ENCODE peak calls at places on chromosomes 16 and 17, in four cellular contexts. Q is A549, G is HCT116, L is gastrocnemius medialis. S is an unnamed sample.

GRCh38 chr16:54286330-54287017 is at the start of gene IRX3:
- DNase-seq in G (peak), Q (peak), L (peak), S (peak)

GRCh38 chr17:29959658-29960337 is 18.4 kb downstream of the EFCAB5 start:
- DNase-seq in L (no peak), G (no peak), Q (no peak), S (no peak)

GRCh38 chr16:47727131-47727530 is 266.0 kb downstream of the PHKB start:
- DNase-seq in G (no peak), Q (no peak), L (no peak), S (no peak)

GRCh38 chr17:34670618-34671017 is 91.2 kb downstream of the TMEM132E start:
- DNase-seq in L (no peak), G (no peak), Q (no peak), S (no peak)

GRCh38 chr16:35744084-35744483 is 2284.7 kb downstream of the TP53TG3F start:
- DNase-seq in L (no peak), Q (no peak), G (no peak), S (no peak)

GRCh38 chr16:75379911-75380847 is 53.1 kb downstream of the CFDP1 start:
- DNase-seq in Q (no peak), G (no peak), L (no peak), S (no peak)

GRCh38 chr16:51237861-51238378 is 86.8 kb upstream of the SALL1 start:
- DNase-seq in Q (no peak), L (no peak), G (no peak), S (no peak)

GRCh38 chr16:74608381-74608780 is 1.5 kb upstream of the GLG1 start:
- DNase-seq in G (no peak), Q (no peak), L (no peak), S (no peak)

GRCh38 chr16:46649571-46649970 is 28.4 kb upstream of the SHCBP1 start:
- DNase-seq in Q (no peak), G (no peak), L (peak), S (no peak)

GRCh38 chr16:50547340-50547865 is 793 bp upstream of the NKD1 start:
- DNase-seq in Q (peak), G (peak), L (no peak), S (peak)

GRCh38 chr17:73247728-73248127 is 14.0 kb downstream of the CPSF4L start:
- DNase-seq in G (no peak), L (no peak), Q (no peak), S (no peak)

GRCh38 chr16:2158262-2158638 is 2.7 kb downstream of the TRAF7 start:
- DNase-seq in G (no peak), Q (no peak), L (no peak), S (no peak)

GRCh38 chr17:39144414-39144813 is 7.0 kb downstream of the PLXDC1 start:
- DNase-seq in Q (no peak), G (no peak), L (peak), S (peak)

GRCh38 chr17:76381633-76382304 is 2.6 kb upstream of the SPHK1 start:
- DNase-seq in L (no peak), Q (no peak), G (no peak), S (no peak)

GRCh38 chr17:67574658-67575293 is 143.0 kb upstream of the NOL11 start:
- DNase-seq in Q (no peak), L (no peak), G (no peak), S (no peak)

GRCh38 chr17:10127819-10128375 is 70.5 kb downstream of the GAS7 start:
- DNase-seq in L (peak), G (no peak), Q (no peak), S (peak)

GRCh38 chr16:56691885-56692284 is 9.6 kb downstream of the MT1X start:
- DNase-seq in L (peak), G (peak), Q (peak), S (peak)

GRCh38 chr17:82924214-82924613 is 84.4 kb upstream of the ZNF750 start:
- DNase-seq in G (no peak), Q (no peak), L (no peak), S (no peak)

GRCh38 chr17:80704894-80705293 is 160.3 kb downstream of the RPTOR start:
- DNase-seq in Q (no peak), L (no peak), G (no peak), S (no peak)

GRCh38 chr16:6377956-6378355 is 954.7 kb upstream of the RBFOX1 start:
- DNase-seq in Q (no peak), L (no peak), G (no peak), S (no peak)

GRCh38 chr17:83111516-83112282 is 32.3 kb downstream of the METRNL start:
- DNase-seq in L (no peak), Q (no peak), G (no peak), S (no peak)

GRCh38 chr16:9797306-9797705 is 384.9 kb downstream of the GRIN2A start:
- DNase-seq in Q (no peak), L (no peak), G (no peak), S (no peak)

GRCh38 chr17:3695723-3696411 is at the start of gene P2RX5:
- DNase-seq in G (no peak), L (peak), Q (no peak), S (no peak)

GRCh38 chr17:29007456-29008455 is 1.9 kb upstream of the SEZ6 start:
- DNase-seq in L (no peak), G (peak), Q (peak), S (no peak)

GRCh38 chr16:56307534-56307873 is 116.2 kb downstream of the GNAO1 start:
- DNase-seq in G (no peak), Q (no peak), L (no peak), S (no peak)

GRCh38 chr17:40312131-40312731 is 3.3 kb downstream of the RARA start:
- DNase-seq in G (no peak), Q (no peak), L (peak), S (no peak)

DNA sequence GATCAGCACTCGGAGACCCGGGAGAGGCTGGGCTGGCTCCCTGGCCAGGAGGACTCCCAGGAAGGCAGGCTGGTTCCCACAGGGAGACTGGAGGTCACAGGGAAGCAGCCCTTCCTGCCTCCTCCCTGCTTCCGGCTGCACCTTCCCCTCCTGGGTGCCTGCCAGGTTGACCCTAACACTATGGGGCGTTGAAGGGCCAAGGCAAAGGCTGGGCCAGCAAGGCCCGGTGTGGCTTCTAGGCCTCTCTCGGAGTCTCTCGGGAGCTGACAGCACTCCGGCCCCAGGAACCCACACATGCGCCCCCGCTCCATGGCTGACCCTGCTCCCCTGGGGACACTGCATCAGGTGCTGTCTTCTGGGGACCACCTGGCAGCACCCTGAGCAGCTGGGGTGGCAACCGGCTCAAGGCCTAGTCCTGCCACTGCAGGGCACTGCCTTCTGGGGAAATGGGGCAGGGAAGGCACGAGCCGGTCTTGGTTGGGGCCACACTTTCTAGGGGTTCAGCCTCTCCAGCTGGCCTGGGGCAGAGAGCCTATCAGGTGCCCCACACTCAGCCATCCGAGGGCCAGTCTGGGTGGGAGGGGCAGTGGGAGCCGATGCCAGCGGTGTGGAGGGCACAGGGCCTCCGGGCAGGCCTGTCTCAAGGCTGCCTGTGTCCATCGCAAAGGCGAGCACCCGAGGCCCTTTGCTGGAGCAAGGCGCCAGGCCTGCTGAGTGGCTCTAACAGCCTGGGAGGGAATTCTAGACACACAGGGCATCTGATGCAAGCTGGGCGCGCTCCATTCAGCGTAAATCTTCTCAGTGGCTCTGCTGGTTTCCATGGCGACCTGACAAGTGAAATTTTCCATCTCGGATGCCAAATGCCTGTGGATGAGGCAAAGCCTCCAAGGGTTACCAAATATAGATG is 5.6 kb upstream of the MTSS2 start:
- DNase-seq in L (peak), G (no peak), Q (no peak), S (no peak)
- H3K27ac ChIP-seq in L (peak), G (no peak), Q (peak), S (peak)

DNA sequence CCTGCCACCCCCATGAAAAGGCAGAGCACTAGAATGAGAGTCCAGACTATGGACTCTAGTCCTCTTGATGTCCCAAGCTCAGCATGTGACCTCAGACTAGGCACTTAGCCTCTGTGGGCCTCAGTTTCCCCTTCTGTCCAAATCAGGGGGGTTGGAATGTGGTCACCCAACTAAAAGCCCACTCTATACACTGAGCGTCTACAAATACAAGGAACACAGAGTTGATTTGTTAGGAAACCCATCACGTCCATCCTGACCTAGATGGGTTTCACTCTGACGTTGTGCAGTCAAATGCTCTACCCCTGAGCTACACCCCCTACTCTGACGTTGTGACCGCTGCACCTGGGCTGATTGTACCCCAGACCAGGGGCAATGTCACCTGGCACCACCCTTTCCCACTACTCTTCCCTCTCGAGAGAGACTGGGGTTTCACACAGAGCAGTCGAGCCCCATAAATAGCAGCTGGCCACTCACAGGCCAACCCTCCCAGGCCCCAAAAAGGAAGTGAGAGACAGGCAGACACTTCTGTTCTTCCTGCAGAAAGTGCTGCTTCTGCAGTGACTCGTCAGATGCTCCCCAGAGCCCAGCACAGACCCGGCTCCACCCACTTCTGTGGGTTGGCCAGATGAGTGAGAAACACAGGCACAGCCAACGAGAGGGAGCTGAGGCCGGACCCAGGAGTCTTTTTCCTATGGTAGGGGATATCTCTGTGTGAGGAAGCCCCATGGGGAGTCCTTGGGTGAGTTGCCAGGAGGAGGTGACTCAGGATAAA is 16.1 kb upstream of the TNFRSF13B start:
- DNase-seq in G (no peak), L (peak), Q (peak), S (peak)
- TF ChIP-seq POLR2A in G (no peak), L (no peak), Q (no peak), S (no peak)

GRCh38 chr17:81909966-81910839 is 996 bp downstream of the PCYT2 start:
- DNase-seq in Q (no peak), L (no peak), G (no peak), S (no peak)
- H3K27ac ChIP-seq in Q (peak), L (peak), G (peak), S (peak)

DNA sequence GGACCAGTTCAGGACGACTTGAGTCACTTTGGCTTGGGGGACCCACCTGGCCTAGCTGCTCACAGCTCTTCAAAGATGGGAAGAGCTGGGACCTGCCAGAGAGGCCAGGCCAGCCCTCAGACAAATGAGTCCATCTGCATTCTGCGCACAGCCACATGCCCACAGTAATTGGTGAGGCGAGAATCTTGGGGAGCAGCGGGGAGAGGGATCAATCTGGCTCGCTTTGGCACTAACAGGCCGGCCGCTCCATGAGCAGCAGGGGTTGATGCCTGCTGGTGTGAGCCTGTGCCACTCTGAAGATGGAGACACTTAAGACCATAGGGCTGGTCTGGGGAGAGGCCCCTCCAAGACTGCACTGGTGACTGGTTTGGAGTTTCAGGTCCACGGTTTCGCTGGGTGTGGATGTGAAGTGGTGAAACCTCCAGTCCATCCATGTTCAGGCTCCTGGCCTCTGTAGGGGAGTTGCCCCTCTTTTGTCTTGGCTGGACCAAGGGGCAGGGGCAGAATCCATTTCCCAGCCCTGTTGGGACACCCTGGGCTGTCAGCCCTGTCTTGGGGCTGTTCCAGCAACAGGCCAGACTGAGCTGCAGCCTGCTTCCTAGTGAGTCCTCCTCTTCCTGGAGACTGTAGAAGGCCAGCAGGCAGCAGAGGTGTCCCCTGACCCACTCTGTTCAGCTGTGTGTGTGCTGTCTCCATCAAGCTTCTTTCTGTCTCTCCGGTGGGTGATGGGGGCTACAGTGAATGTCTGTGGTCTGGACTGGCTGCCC is 7.3 kb downstream of the CTRL start:
- DNase-seq in G (no peak), Q (no peak), L (no peak), S (no peak)
- TF ChIP-seq POLR2A in G (no peak), Q (no peak), L (no peak), S (no peak)

DNA sequence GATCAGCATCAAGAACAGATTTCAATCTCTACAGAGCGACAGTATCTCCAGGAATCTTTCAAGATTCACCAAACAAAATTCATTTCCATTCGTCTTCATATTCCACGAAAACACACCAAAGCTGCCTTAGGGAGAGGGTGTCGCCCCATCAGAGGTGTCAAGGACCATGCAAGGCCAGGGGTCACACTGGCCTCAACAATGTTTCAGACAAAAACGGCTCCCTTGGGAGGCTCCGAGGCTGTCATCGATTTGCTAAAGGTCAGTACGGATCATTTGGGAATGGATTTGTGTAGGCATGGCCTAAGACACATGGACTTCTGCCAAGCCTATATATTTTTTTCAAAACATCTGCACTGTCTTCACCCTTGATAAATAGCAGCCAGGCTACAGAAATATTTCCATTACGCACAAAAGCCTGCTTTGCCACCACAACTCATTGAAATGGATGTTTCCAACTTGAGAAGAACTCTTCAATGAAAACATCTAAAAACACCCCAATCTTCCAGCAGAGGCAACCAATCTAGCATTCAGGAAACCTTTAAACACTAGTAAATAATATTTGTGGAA is 10.3 kb downstream of the CUEDC1 start:
- DNase-seq in L (no peak), G (no peak), Q (no peak), S (no peak)
- H3K27ac ChIP-seq in L (peak), G (peak), Q (peak), S (no peak)

GRCh38 chr16:11964761-11965539 is at the start of gene TNFRSF17:
- DNase-seq in L (no peak), Q (no peak), G (no peak), S (no peak)
- TF ChIP-seq POLR2A in L (no peak), Q (no peak), G (no peak), S (no peak)

DNA sequence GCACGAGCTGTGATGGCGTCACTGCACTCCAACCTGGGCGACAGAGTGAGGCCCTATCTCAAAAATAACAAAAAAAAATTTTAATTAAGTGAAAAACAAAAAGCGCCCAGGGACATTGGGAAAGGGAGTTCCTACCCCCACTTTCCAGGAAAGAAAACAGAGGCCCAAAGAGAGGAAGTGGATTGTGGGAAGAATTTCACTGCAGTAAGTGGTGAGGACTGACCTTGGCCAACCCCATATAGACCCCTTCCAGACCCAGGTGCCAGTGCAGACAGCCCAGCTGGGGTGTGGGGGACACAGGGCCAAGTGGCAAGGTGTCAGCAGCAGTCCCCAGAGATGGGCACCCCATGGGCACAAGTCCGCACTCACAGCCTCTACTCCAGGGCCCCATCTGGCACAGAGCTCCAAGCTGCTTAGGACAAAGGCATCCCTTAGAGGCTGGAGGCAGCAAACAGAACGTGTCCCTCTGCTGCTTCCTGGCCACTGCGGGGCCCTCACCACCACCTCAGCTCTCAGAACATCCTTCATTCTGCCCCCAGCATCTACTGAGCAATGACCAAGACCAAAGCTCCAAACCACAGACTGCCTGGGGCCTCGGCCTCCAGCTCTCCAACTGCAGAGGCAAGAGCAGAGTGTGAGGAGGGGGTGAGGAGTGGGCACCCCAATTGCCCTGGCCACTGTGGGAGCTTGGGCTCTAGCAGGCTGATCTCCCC is 29.2 kb upstream of the KRT17 start:
- DNase-seq in G (no peak), Q (no peak), L (no peak), S (no peak)
- H3K27ac ChIP-seq in G (peak), Q (peak), L (no peak), S (peak)

DNA sequence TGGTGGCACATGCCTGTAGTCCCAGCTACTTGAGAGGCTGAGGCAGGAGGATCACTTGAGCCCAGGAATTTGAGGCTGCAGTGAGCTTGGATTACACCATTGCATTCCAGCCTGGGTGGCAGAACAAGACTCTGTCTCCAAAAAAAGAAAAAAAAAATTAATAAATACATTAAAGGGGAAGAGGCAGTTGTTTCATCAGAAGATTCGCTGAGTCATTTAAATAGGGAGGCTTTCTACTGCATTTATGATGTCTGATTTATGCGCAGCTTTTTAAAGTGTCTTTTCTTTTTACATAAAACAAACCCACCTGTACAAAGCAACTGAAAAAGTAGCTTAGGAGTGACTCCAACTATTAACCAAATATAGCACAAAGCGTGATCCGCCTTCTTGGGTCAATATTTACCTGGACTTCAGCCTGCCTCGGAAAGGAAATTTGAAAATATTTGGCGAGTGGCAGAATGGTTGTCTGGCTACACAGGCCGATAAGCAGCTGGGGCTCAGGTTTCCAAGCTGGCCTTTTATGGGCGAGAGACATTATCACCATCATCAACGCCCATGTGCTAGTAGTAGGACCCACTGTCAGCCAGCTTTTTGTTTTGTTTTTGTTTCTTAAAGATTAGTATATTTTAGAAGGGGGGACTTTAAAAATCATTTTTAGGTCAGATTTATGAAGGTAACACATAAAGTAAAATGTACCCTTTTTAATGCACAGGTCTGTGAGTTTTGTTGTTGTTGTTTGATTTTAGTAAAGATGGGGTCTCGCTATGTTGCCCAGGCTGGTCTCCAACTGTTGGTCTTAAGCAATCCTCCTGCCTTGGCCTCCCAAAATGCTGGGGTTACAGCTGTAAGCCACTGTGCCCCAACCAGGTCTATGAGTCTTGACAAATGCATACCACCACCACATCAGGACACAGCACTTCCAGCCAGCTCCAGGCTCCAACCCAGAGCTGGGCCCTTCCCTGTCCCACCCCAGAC is 42.5 kb upstream of the RASD1 start:
- DNase-seq in Q (peak), G (no peak), L (no peak), S (no peak)
- TF ChIP-seq POLR2A in Q (no peak), G (no peak), L (no peak), S (no peak)

S was measured in breast epithelium.